ENCODE peak calls at places on chromosomes 1 and 21, in four cellular contexts. E is cardiac muscle cell, X is PC-3, O is transverse colon. J is an unnamed sample.

GRCh38 chr1:167984886-167985489 is 48.1 kb upstream of the MPC2 start:
- DNase-seq in X (no peak), O (no peak), E (no peak), J (no peak)

GRCh38 chr1:17403081-17403480 is 31.1 kb downstream of the PADI6 start:
- DNase-seq in E (no peak), X (peak), O (no peak), J (no peak)

GRCh38 chr1:39898648-39899603 is 2.8 kb downstream of the MYCL start:
- DNase-seq in O (peak), E (peak), X (peak), J (no peak)

GRCh38 chr21:42135386-42136040 is 64.4 kb downstream of the UMODL1 start:
- DNase-seq in X (no peak), O (no peak), E (no peak), J (no peak)

GRCh38 chr1:233025566-233025965 is 75.2 kb downstream of the NTPCR start:
- DNase-seq in E (no peak), X (peak), O (no peak), J (no peak)

GRCh38 chr21:31520506-31521163 is 138.9 kb upstream of the SOD1 start:
- DNase-seq in X (no peak), O (no peak), E (no peak), J (no peak)

GRCh38 chr1:7609311-7609994 is 161.6 kb upstream of the VAMP3 start:
- DNase-seq in X (no peak), E (no peak), O (no peak), J (no peak)

GRCh38 chr1:205440476-205441317 is 15.1 kb downstream of the BLACAT1 start:
- DNase-seq in X (peak), E (peak), O (peak), J (no peak)

GRCh38 chr1:167661527-167662436 is 31.8 kb downstream of the RCSD1 start:
- DNase-seq in X (peak), E (no peak), O (no peak), J (no peak)

GRCh38 chr1:18373882-18374493 is 106.7 kb upstream of the KLHDC7A start:
- DNase-seq in O (peak), X (no peak), E (peak), J (no peak)

GRCh38 chr1:99590578-99591209 is 55.2 kb upstream of the PALMD start:
- DNase-seq in O (no peak), X (peak), E (no peak), J (no peak)

GRCh38 chr21:29423051-29423450 is 124.3 kb downstream of the BACH1 start:
- DNase-seq in E (no peak), O (no peak), X (no peak), J (no peak)

GRCh38 chr1:111320066-111320879 is 29.6 kb downstream of the CHIA start:
- DNase-seq in E (no peak), X (no peak), O (no peak), J (no peak)

GRCh38 chr1:86082183-86082582 is 74.4 kb downstream of the COL24A1 start:
- DNase-seq in E (no peak), O (no peak), X (peak), J (no peak)

GRCh38 chr1:85188530-85188929 is 12.3 kb downstream of the SYDE2 start:
- DNase-seq in X (no peak), E (no peak), O (no peak), J (no peak)

GRCh38 chr1:191963781-191964455 is 194.3 kb upstream of the RGS18 start:
- DNase-seq in X (no peak), E (no peak), O (no peak), J (no peak)

GRCh38 chr1:5981009-5981380 is 11.2 kb downstream of the NPHP4 start:
- DNase-seq in X (no peak), O (no peak), E (no peak), J (no peak)

GRCh38 chr1:118304722-118305344 is 119.8 kb upstream of the SPAG17 start:
- DNase-seq in O (no peak), E (peak), X (peak), J (no peak)

GRCh38 chr1:4083171-4084052 is 183.3 kb upstream of the C1orf174 start:
- DNase-seq in E (no peak), O (no peak), X (no peak), J (peak)

GRCh38 chr1:4086085-4086850 is 186.2 kb upstream of the C1orf174 start:
- DNase-seq in X (no peak), O (no peak), E (no peak), J (peak)

GRCh38 chr1:4084053-4084431 is 184.0 kb upstream of the C1orf174 start:
- DNase-seq in O (no peak), X (no peak), E (no peak), J (no peak)

GRCh38 chr1:4084446-4084845 is 184.4 kb upstream of the C1orf174 start:
- DNase-seq in X (no peak), O (no peak), E (no peak), J (peak)

DNA sequence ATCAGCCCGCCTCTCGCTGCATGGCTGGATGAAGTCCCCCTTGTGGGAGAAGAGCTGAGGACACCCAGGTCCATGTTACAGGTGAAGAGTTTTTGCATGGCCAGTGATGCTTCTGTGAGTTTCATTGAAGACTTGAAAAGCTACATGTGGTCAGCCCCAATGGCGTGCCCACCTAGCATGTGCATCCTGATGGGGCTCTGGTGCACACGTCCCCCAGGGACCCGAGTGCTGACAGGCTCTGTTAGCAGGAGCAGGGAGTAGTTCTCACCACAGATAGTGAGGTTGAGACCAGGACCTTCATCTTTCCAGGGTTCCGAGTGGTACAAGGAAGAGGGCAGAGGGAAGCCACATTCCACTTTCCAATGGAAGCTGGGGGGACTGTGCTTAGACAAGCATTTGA is 184.8 kb upstream of the C1orf174 start:
- DNase-seq in E (no peak), O (no peak), X (no peak), J (peak)
- TF ChIP-seq CTCF in E (no peak), O (no peak), X (no peak), J (no peak)

GRCh38 chr1:53943090-53943489 is 2.4 kb downstream of the IFT25 start:
- DNase-seq in X (no peak), E (no peak), O (no peak), J (no peak)

GRCh38 chr1:53942149-53942957 is 3.1 kb downstream of the IFT25 start:
- DNase-seq in X (peak), O (no peak), E (no peak), J (no peak)

GRCh38 chr1:53945183-53945432 is 391 bp downstream of the IFT25 start:
- DNase-seq in E (no peak), O (no peak), X (no peak), J (no peak)

GRCh38 chr1:53944469-53945182 is 873 bp downstream of the IFT25 start:
- DNase-seq in E (no peak), O (no peak), X (no peak), J (no peak)

GRCh38 chr1:53943490-53944043 is 1.9 kb downstream of the IFT25 start:
- DNase-seq in E (no peak), O (no peak), X (no peak), J (no peak)
- H3K27ac ChIP-seq in E (no peak), O (no peak), X (peak), J (no peak)

DNA sequence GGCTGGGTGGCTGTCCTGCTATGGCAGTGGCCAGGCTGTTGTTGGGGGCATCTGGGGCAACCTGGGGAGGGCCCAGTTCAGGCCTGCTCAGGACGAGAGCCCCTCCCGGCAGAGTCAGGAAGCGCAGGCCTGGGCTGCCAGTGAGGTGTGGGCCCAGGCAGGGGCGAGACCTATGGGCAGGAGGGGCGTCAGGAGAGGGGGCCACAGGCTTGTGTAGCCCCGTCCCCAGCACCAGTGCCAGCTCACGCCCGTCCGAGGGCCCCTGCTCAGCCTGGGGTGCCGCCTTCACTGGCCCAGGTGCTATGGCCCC is 28.1 kb downstream of the ARHGEF16 start:
- DNase-seq in X (no peak), O (no peak), E (no peak), J (no peak)
- TF ChIP-seq CTCF in X (peak), O (peak), E (no peak), J (no peak)

DNA sequence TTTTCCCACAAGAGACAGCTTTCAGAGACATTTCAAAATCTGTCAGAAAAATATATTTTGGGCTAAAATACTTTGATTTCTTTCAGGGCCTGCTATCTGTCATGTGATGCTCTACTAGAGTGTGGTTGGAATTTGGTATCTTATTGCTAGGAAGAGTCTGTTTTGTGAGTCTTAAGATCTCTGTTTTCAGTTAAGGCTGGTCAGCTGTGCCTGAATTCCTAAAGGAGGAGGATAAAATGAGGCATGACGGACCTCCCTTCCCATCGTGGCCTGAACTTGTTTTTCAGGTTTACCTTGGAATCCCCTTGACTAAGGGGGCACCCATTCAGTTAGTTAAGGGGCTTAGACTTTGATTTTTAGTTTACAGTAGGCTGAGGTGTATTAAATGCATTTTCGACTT is 18.1 kb downstream of the CAPN2 start:
- DNase-seq in X (peak), O (no peak), E (no peak), J (no peak)
- H3K27ac ChIP-seq in X (peak), O (peak), E (no peak), J (peak)

GRCh38 chr21:37566790-37567725 is 200.5 kb downstream of the DYRK1A start:
- DNase-seq in X (no peak), E (no peak), O (no peak), J (no peak)

GRCh38 chr21:37565530-37566223 is 199.1 kb downstream of the DYRK1A start:
- DNase-seq in X (no peak), E (no peak), O (no peak), J (no peak)

GRCh38 chr21:37568916-37569315 is 202.3 kb downstream of the DYRK1A start:
- DNase-seq in X (no peak), O (no peak), E (no peak), J (no peak)

GRCh38 chr21:37571442-37571841 is 204.9 kb downstream of the DYRK1A start:
- DNase-seq in X (no peak), O (no peak), E (no peak), J (no peak)

DNA sequence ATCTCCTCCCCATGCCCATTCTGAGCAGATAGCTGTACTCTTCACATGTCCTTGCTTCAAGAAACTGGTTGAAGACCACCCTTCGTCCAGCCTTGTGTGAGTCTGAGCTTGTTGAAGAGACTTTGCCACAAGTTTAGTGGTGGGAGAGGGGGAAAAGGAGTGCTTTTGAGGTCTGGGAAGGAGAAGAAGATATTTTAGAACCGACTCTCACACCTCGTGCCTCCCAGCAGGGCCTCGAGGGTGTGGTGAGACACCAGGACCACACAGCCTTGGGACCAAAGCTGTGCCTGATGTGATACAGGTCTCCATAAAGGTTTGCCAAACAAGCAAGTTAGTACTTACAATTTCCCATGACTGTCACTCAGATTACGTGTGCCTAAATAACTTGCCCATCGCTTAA is 201.8 kb downstream of the DYRK1A start:
- DNase-seq in E (no peak), O (no peak), X (no peak), J (no peak)
- TF ChIP-seq CTCF in E (no peak), O (no peak), X (no peak), J (no peak)

DNA sequence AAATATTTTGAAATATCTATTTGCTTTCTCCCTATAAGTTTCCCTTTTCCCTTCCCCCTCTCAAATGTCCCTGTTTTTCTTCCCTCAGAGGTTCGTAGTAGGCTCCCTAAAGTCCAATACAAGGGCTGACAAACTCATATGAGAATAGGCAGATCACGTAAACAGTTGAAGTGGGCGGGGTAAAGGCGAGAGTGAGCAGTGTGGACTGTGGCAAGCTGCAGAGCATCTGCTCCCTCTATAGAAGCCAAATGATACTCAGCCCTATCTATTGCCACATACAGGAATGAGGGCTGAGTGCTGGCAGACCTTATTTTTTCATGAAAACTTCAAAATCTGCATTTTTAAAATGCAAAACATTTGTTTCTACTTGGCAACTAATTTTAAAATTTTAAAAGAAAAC is 26.3 kb downstream of the PRDX6 start:
- DNase-seq in E (peak), X (no peak), O (peak), J (no peak)
- H3K27ac ChIP-seq in E (no peak), X (no peak), O (no peak), J (no peak)

GRCh38 chr1:153174624-153175023 is 23.9 kb upstream of the SPRR2G start:
- DNase-seq in O (no peak), X (no peak), E (no peak), J (no peak)
- TF ChIP-seq CTCF in O (no peak), X (no peak), E (no peak), J (no peak)

GRCh38 chr1:91553196-91553595 is 52.5 kb downstream of the CDC7 start:
- DNase-seq in X (peak), E (no peak), O (no peak), J (no peak)
- H3K27ac ChIP-seq in X (no peak), E (no peak), O (no peak), J (peak)

J was measured in coronary artery.